ENCODE peak calls at places on chromosomes 5 and 9, in nine cellular contexts. I is NCI-H1436, H is cardiac muscle cell, Q is left colon, B is GM23248, P is fibroblast of mammary gland, T is ascending aorta, C is mesothelial cell of epicardium, E is sciatic nerve. M is an unnamed sample.

GRCh38 chr5:120160120-120160895 is 303.8 kb upstream of the PRR16 start:
- DNase-seq in P (peak), B (peak), C (no peak), T (no peak), I (no peak), Q (no peak), H (no peak), E (no peak), M (no peak)

GRCh38 chr5:154860123-154860522 is 1.7 kb downstream of the CNOT8 start:
- DNase-seq in P (peak), B (peak), E (no peak), I (no peak), T (no peak), Q (no peak), H (no peak), C (no peak), M (no peak)

GRCh38 chr9:108297025-108297424 is 558.8 kb downstream of the ACTL7B start:
- DNase-seq in P (peak), H (no peak), Q (no peak), I (no peak), E (peak), B (peak), T (no peak), C (no peak), M (no peak)

GRCh38 chr5:21862986-21863385 is 990.2 kb downstream of the CDH12 start:
- DNase-seq in P (no peak), C (no peak), I (no peak), T (no peak), B (no peak), H (no peak), Q (no peak), E (no peak), M (no peak)

GRCh38 chr5:14041528-14042184 is 97.2 kb upstream of the DNAH5 start:
- DNase-seq in E (no peak), H (no peak), I (no peak), Q (no peak), T (no peak), C (no peak), P (no peak), B (peak), M (no peak)

GRCh38 chr5:31987985-31988710 is 186.0 kb downstream of the GOLPH3 start:
- DNase-seq in B (peak), H (no peak), I (no peak), T (no peak), C (no peak), P (peak), E (no peak), Q (no peak), M (no peak)

GRCh38 chr5:140116716-140117115 is 2.8 kb downstream of the PURA start:
- DNase-seq in E (no peak), P (no peak), C (no peak), Q (no peak), T (no peak), H (no peak), I (no peak), B (peak), M (no peak)

GRCh38 chr5:72366324-72366976 is 46.3 kb downstream of the PTCD2 start:
- DNase-seq in C (peak), H (peak), P (peak), B (peak), Q (peak), T (no peak), I (peak), E (peak), M (peak)

GRCh38 chr5:113273949-113274348 is 160.8 kb downstream of the TSSK1B start:
- DNase-seq in T (no peak), E (no peak), Q (no peak), C (no peak), H (no peak), I (no peak), P (no peak), B (no peak), M (no peak)

GRCh38 chr5:121396716-121397115 is 455.0 kb upstream of the FTMT start:
- DNase-seq in B (no peak), C (no peak), E (no peak), Q (no peak), T (no peak), I (no peak), H (no peak), P (no peak), M (no peak)

GRCh38 chr9:136327313-136327971 is at the start of gene GPSM1:
- DNase-seq in H (peak), P (peak), I (peak), Q (peak), T (no peak), C (peak), B (peak), E (peak), M (no peak)

GRCh38 chr9:100170556-100170955 is 71.5 kb downstream of the INVS start:
- DNase-seq in B (peak), Q (no peak), I (no peak), P (peak), C (no peak), E (no peak), H (no peak), T (no peak), M (no peak)

GRCh38 chr9:13445123-13445522 is 165.6 kb upstream of the MPDZ start:
- DNase-seq in B (no peak), T (no peak), P (no peak), C (no peak), I (no peak), Q (no peak), E (no peak), H (no peak), M (no peak)

GRCh38 chr9:2655411-2655901 is 33.9 kb downstream of the VLDLR start:
- DNase-seq in B (peak), I (no peak), T (no peak), Q (no peak), H (peak), C (no peak), E (no peak), P (peak), M (peak)

GRCh38 chr5:33272288-33272687 is 168.5 kb upstream of the TARS1 start:
- DNase-seq in P (peak), I (no peak), H (no peak), Q (no peak), E (no peak), B (peak), T (no peak), C (no peak), M (no peak)

GRCh38 chr9:92614763-92615441 is 55.0 kb downstream of the IPPK start:
- DNase-seq in C (no peak), I (no peak), T (no peak), B (peak), P (peak), H (no peak), E (no peak), Q (no peak), M (no peak)

GRCh38 chr9:113483676-113484257 is 20.2 kb downstream of the RGS3 start:
- DNase-seq in C (no peak), I (no peak), B (no peak), E (peak), T (no peak), Q (no peak), H (no peak), P (no peak), M (no peak)

GRCh38 chr5:59617186-59617771 is 276.2 kb downstream of the PDE4D start:
- DNase-seq in P (no peak), C (no peak), H (no peak), Q (no peak), E (no peak), B (no peak), I (no peak), T (no peak), M (no peak)

GRCh38 chr9:120689860-120690259 is 24.4 kb downstream of the MEGF9 start:
- DNase-seq in H (no peak), Q (no peak), C (no peak), E (no peak), T (no peak), P (peak), I (peak), B (peak), M (no peak)

GRCh38 chr5:102216559-102217157 is 79.4 kb downstream of the SLCO4C1 start:
- DNase-seq in Q (no peak), H (no peak), E (no peak), P (no peak), I (no peak), T (no peak), B (no peak), C (no peak), M (no peak)

GRCh38 chr9:126377521-126377920 is 50.9 kb downstream of the MVB12B start:
- DNase-seq in B (no peak), H (no peak), E (peak), T (no peak), I (no peak), P (no peak), C (no peak), Q (no peak), M (no peak)

GRCh38 chr5:1488882-1489680 is 34.7 kb downstream of the LPCAT1 start:
- DNase-seq in T (no peak), P (peak), E (no peak), C (no peak), B (peak), Q (no peak), I (no peak), H (no peak), M (no peak)

GRCh38 chr9:135884328-135885035 is 22.9 kb downstream of the CAMSAP1 start:
- DNase-seq in T (no peak), P (peak), B (peak), I (no peak), H (no peak), E (peak), Q (no peak), C (peak), M (no peak)

GRCh38 chr5:14331377-14331776 is 188.2 kb downstream of the TRIO start:
- DNase-seq in T (no peak), C (no peak), E (no peak), I (no peak), P (peak), H (no peak), B (no peak), Q (no peak), M (no peak)

GRCh38 chr5:14603141-14603540 is 21.5 kb downstream of the OTULINL start:
- DNase-seq in E (no peak), T (no peak), H (no peak), C (no peak), Q (no peak), I (no peak), P (no peak), B (no peak), M (no peak)

GRCh38 chr9:13513710-13514444 is 234.4 kb upstream of the MPDZ start:
- DNase-seq in H (peak), E (no peak), C (peak), Q (no peak), T (no peak), B (peak), I (peak), P (no peak), M (no peak)

GRCh38 chr5:178462846-178463245 is 127.3 kb downstream of the COL23A1 start:
- DNase-seq in P (no peak), B (no peak), Q (no peak), T (no peak), H (no peak), I (no peak), E (peak), C (no peak), M (no peak)

GRCh38 chr5:119470851-119471451 is 18.7 kb downstream of the HSD17B4 start:
- DNase-seq in B (peak), Q (no peak), I (no peak), C (no peak), E (no peak), T (no peak), H (peak), P (peak), M (no peak)

M was measured in thoracic aorta.